ENCODE peak calls at places on chromosomes 16 and 17, in five cellular contexts. M is GM12878, H is K562, A is HepG2, J is SK-N-SH. Y is an unnamed sample.

GRCh38 chr16:90008708-90009145 is 10.5 kb downstream of the DBNDD1 start:
- DNase-seq in M (no peak), H (no peak), A (no peak), J (no peak), Y (peak)

GRCh38 chr16:3097266-3097665 is 1.8 kb downstream of the ZSCAN10 start:
- DNase-seq in M (no peak), H (no peak), A (no peak), J (no peak), Y (no peak)

GRCh38 chr17:40552806-40553693 is 12.2 kb downstream of the CCR7 start:
- DNase-seq in M (no peak), H (no peak), A (no peak), J (no peak), Y (no peak)

GRCh38 chr16:89315791-89316581 is 98.5 kb downstream of the ZNF778 start:
- DNase-seq in M (peak), H (no peak), A (peak), J (no peak), Y (peak)

GRCh38 chr16:30377812-30378235 is 3.2 kb downstream of the MYL11 start:
- DNase-seq in M (peak), H (no peak), A (peak), J (peak), Y (peak)

GRCh38 chr17:57986841-57987581 is 1.0 kb downstream of the VEZF1 start:
- DNase-seq in M (no peak), H (no peak), A (peak), J (no peak), Y (peak)

GRCh38 chr16:27285676-27286196 is 17.2 kb upstream of the NSMCE1 start:
- DNase-seq in M (no peak), H (no peak), A (no peak), J (no peak), Y (no peak)

GRCh38 chr17:58336456-58337094 is 8.0 kb upstream of the TSPOAP1 start:
- DNase-seq in M (no peak), H (no peak), A (no peak), J (peak), Y (peak)

GRCh38 chr17:44927696-44928095 is 12.4 kb upstream of the GFAP start:
- DNase-seq in M (no peak), H (no peak), A (no peak), J (no peak), Y (no peak)

GRCh38 chr17:20171741-20172377 is 162.7 kb downstream of the SPECC1 start:
- DNase-seq in M (no peak), H (no peak), A (peak), J (no peak), Y (peak)

GRCh38 chr16:8173111-8173644 is 417.1 kb downstream of the TMEM114 start:
- DNase-seq in M (peak), H (peak), A (peak), J (peak), Y (peak)

GRCh38 chr17:61247438-61247837 is 152.2 kb upstream of the TBX2 start:
- DNase-seq in M (no peak), H (no peak), A (no peak), J (no peak), Y (peak)

GRCh38 chr16:17914168-17914567 is 422.4 kb downstream of the NPIPA8 start:
- DNase-seq in M (no peak), H (no peak), A (no peak), J (no peak), Y (no peak)

GRCh38 chr17:68595496-68595895 is 5.7 kb downstream of the FAM20A start:
- DNase-seq in M (no peak), H (no peak), A (no peak), J (no peak), Y (no peak)

GRCh38 chr17:80393491-80393890 is 21.5 kb upstream of the ENDOV start:
- DNase-seq in M (no peak), H (no peak), A (no peak), J (no peak), Y (no peak)

GRCh38 chr17:78812849-78813248 is 27.8 kb downstream of the USP36 start:
- DNase-seq in M (no peak), H (no peak), A (no peak), J (no peak), Y (no peak)

GRCh38 chr16:89035013-89035697 is 58.1 kb upstream of the CBFA2T3 start:
- DNase-seq in M (no peak), H (no peak), A (no peak), J (no peak), Y (no peak)

GRCh38 chr17:31269597-31269996 is 27.4 kb downstream of the OMG start:
- DNase-seq in M (no peak), H (no peak), A (peak), J (no peak), Y (peak)

GRCh38 chr17:7010523-7010922 is 1.9 kb upstream of the RNASEK start:
- DNase-seq in M (no peak), H (no peak), A (no peak), J (no peak), Y (no peak)

GRCh38 chr16:7364054-7364407 is 31.4 kb downstream of the RBFOX1 start:
- DNase-seq in M (no peak), H (no peak), A (no peak), J (peak), Y (no peak)

GRCh38 chr17:75078097-75079022 is 9.4 kb upstream of the SLC16A5 start:
- DNase-seq in M (peak), H (no peak), A (no peak), J (no peak), Y (peak)

GRCh38 chr17:57599271-57600045 is 145.6 kb downstream of the CCDC182 start:
- DNase-seq in M (no peak), H (no peak), A (no peak), J (no peak), Y (no peak)

GRCh38 chr16:50505115-50505514 is 43.1 kb upstream of the NKD1 start:
- DNase-seq in M (no peak), H (no peak), A (no peak), J (no peak), Y (no peak)

GRCh38 chr17:37358098-37358829 is 17.5 kb upstream of the C17orf78 start:
- DNase-seq in M (no peak), H (peak), A (peak), J (peak), Y (peak)

GRCh38 chr17:81018044-81018802 is 16.7 kb upstream of the BAIAP2 start:
- DNase-seq in M (peak), H (peak), A (no peak), J (no peak), Y (peak)

GRCh38 chr17:82985973-82986372 is 93.4 kb upstream of the METRNL start:
- DNase-seq in M (no peak), H (no peak), A (no peak), J (peak), Y (peak)

GRCh38 chr16:66853261-66854139 is 9.3 kb downstream of the CA7 start:
- DNase-seq in M (no peak), H (no peak), A (no peak), J (peak), Y (no peak)

GRCh38 chr17:40472733-40473452 is 28.5 kb downstream of the TNS4 start:
- DNase-seq in M (no peak), H (no peak), A (no peak), J (no peak), Y (peak)

GRCh38 chr16:31475949-31476304 is 4.0 kb downstream of the TGFB1I1 start:
- DNase-seq in M (no peak), H (peak), A (no peak), J (no peak), Y (no peak)

GRCh38 chr16:64012166-64012565 is 1109.7 kb downstream of the CDH11 start:
- DNase-seq in M (no peak), H (no peak), A (no peak), J (no peak), Y (no peak)

GRCh38 chr17:28865946-28866752 is 11.3 kb downstream of the ERAL1 start:
- DNase-seq in M (no peak), H (no peak), A (no peak), J (no peak), Y (no peak)

GRCh38 chr16:20915733-20916132 is 15.2 kb downstream of the LYRM1 start:
- DNase-seq in M (no peak), H (peak), A (no peak), J (no peak), Y (no peak)

GRCh38 chr16:3625911-3626732 is 14.7 kb upstream of the SLX4 start:
- DNase-seq in M (no peak), H (no peak), A (no peak), J (no peak), Y (no peak)

GRCh38 chr17:73268582-73269328 is 7.1 kb upstream of the CPSF4L start:
- DNase-seq in M (no peak), H (no peak), A (no peak), J (peak), Y (no peak)
- TF ChIP-seq MXI1 in M (no peak), H (no peak), A (no peak), J (no peak), Y (no peak)

GRCh38 chr17:63680700-63681099 is 19.2 kb downstream of the LIMD2 start:
- DNase-seq in M (no peak), H (no peak), A (no peak), J (no peak), Y (no peak)

GRCh38 chr17:63675231-63675606 is 24.7 kb downstream of the LIMD2 start:
- DNase-seq in M (no peak), H (no peak), A (no peak), J (peak), Y (no peak)

GRCh38 chr17:63679214-63679613 is 20.7 kb downstream of the LIMD2 start:
- DNase-seq in M (no peak), H (no peak), A (no peak), J (no peak), Y (no peak)

GRCh38 chr17:63676540-63676933 is 23.4 kb downstream of the LIMD2 start:
- DNase-seq in M (no peak), H (no peak), A (no peak), J (no peak), Y (no peak)

GRCh38 chr17:63675607-63676539 is 24.1 kb downstream of the LIMD2 start:
- DNase-seq in M (no peak), H (peak), A (peak), J (peak), Y (peak)
- TF ChIP-seq MXI1 in M (no peak), H (no peak), A (no peak), J (peak), Y (no peak)

DNA sequence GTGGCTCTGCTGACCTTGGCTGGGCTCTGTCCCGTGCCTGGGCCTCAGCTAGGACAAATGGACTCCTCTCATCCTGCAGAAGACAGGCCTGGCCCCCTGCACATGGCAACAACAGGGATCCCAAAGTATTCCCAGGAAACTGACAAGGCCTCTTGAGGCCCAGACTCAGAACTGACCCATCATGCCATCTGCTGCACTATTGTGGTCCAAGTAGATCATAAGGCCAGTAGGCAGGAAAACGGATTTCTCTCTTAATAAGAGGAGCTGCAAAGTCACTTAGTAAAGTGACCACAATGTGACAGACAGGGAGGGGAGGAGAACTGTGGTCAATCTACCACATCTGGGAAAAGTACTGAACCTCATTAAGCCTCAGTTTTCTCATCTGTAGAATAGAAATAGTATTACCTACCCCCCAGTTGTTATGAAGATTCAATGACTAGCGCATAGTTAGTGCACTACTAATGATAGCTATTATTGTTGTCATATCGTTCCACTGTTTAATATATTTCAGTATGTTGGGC is 62.1 kb upstream of the TNRC6A start:
- DNase-seq in M (no peak), H (no peak), A (no peak), J (no peak), Y (no peak)
- TF ChIP-seq MXI1 in M (no peak), H (no peak), A (no peak), J (no peak), Y (no peak)

DNA sequence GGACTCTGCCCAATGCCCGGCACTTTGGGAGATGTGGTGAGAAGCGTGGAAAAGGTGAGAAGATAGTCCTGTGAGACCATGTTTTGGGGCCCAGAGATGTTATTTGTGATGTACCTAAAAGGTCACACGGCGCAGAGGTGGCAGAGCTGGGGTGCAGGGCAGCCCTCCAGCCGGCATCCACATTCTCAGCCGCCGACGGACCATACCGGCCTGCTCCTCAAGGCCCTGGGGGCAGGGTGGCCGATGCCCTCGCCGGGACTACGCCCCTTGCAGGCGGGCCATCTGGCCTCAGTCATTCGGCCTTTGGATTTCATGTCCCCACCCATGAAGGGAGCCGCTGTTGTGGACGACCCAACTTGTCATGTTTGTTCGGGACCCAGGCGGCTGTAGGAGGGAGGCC is 131.4 kb upstream of the GSE1 start:
- DNase-seq in M (no peak), H (no peak), A (no peak), J (no peak), Y (no peak)
- TF ChIP-seq MXI1 in M (no peak), H (no peak), A (no peak), J (no peak), Y (no peak)

GRCh38 chr17:60139438-60140285 is 10.1 kb upstream of the CA4 start:
- DNase-seq in M (no peak), H (peak), A (peak), J (no peak), Y (peak)
- TF ChIP-seq MXI1 in M (peak), H (peak), A (peak), J (no peak), Y (peak)

DNA sequence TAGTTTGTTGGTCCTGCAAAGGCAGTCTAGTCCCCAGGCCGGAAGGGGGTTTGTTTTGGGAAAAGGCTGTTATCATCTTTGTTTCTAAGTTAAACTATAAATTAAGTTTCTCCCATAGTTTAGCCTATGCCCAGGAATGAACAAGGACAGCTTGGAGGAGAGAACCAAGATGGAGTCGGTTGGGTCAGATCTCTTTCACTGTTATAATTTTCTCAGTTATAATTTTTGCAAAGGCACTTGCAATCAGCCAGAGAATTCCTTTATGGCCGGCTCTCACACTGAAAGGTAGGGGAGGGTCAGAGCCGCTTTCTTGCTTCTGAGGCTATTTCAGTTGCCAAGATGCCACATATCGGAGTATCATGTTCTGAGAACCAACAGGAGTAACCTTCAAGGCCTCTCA is 59.2 kb upstream of the ATF7IP2 start:
- DNase-seq in M (no peak), H (no peak), A (no peak), J (no peak), Y (no peak)
- TF ChIP-seq MXI1 in M (no peak), H (no peak), A (no peak), J (no peak), Y (no peak)

GRCh38 chr16:79310734-79311133 is 289.8 kb downstream of the MAF start:
- DNase-seq in M (no peak), H (no peak), A (no peak), J (no peak), Y (no peak)
- TF ChIP-seq MXI1 in M (no peak), H (no peak), A (no peak), J (no peak), Y (no peak)